ENCODE peak calls at places on chromosome 10, in ten cellular contexts. B is HuH-7; D is neural crest cell; F is NCI-H1694 treated with DMSO at 0.1 percent for 48 hours; K is Jurkat, Clone E6-1; V is amygdala; Q is ELR; I is DMS153; R is stimulated activated CD8-positive, alpha-beta memory T cell treated with anti-CD3 and anti-CD28 coated beads, Interleukin-15, amount 100 ng/mL, for 24 hours; A is NCI-H748 treated with DMSO at 0.1 percent for 48 hours. Z is an unnamed sample.

GRCh38 chr10:86400705-86401587 is 34.4 kb upstream of the GRID1 start:
- DNase-seq in Q (peak), A (no peak), F (no peak), K (no peak), V (peak), B (peak), D (peak), R (peak), I (no peak), Z (peak)

GRCh38 chr10:74585231-74586087 is 240.9 kb upstream of the KAT6B start:
- DNase-seq in Q (no peak), I (peak), K (peak), B (no peak), A (peak), V (no peak), R (no peak), D (no peak), F (peak), Z (peak)

GRCh38 chr10:4370376-4370775 is 455.6 kb upstream of the AKR1E2 start:
- DNase-seq in A (no peak), D (no peak), R (no peak), K (no peak), F (no peak), Q (no peak), V (no peak), B (no peak), I (no peak), Z (no peak)

GRCh38 chr10:122649903-122650302 is 49.7 kb downstream of the C10orf120 start:
- DNase-seq in V (no peak), A (no peak), F (no peak), D (no peak), Q (no peak), R (no peak), K (no peak), B (no peak), I (no peak), Z (no peak)

GRCh38 chr10:100562806-100563293 is 27.1 kb downstream of the HIF1AN start:
- DNase-seq in R (no peak), A (no peak), K (peak), I (no peak), B (peak), V (peak), D (peak), F (peak), Q (peak), Z (peak)

GRCh38 chr10:130040817-130041330 is 69.8 kb downstream of the C10orf143 start:
- DNase-seq in D (no peak), V (no peak), A (no peak), B (no peak), R (no peak), K (no peak), F (no peak), I (no peak), Q (no peak), Z (no peak)

GRCh38 chr10:77405771-77406241 is 231.8 kb downstream of the KCNMA1 start:
- DNase-seq in D (peak), F (peak), I (peak), B (no peak), Q (peak), K (no peak), R (no peak), V (no peak), A (peak), Z (peak)

GRCh38 chr10:6746782-6747181 is 166.7 kb upstream of the PRKCQ start:
- DNase-seq in A (no peak), I (no peak), V (no peak), Q (peak), B (no peak), R (no peak), D (no peak), F (no peak), K (no peak), Z (no peak)

GRCh38 chr10:59622320-59622901 is 87.2 kb downstream of the SLC16A9 start:
- DNase-seq in B (peak), D (peak), I (no peak), Q (peak), R (no peak), F (peak), V (no peak), K (peak), A (peak), Z (peak)

GRCh38 chr10:31124852-31125251 is 93.2 kb upstream of the ZNF438 start:
- DNase-seq in I (no peak), A (no peak), R (no peak), V (no peak), Q (no peak), K (no peak), D (no peak), F (no peak), B (no peak), Z (no peak)

GRCh38 chr10:6056411-6057135 is 5.6 kb downstream of the IL2RA start:
- DNase-seq in F (no peak), A (no peak), R (no peak), V (no peak), K (no peak), D (no peak), I (no peak), Q (no peak), B (no peak), Z (no peak)

GRCh38 chr10:588246-589165 is 101.0 kb downstream of the DIP2C start:
- DNase-seq in I (no peak), A (no peak), D (no peak), F (no peak), V (no peak), R (no peak), Q (peak), B (no peak), K (no peak), Z (no peak)

GRCh38 chr10:122248356-122249302 is 22.5 kb upstream of the BTBD16 start:
- DNase-seq in F (no peak), Q (no peak), K (no peak), I (no peak), R (no peak), A (no peak), B (no peak), D (no peak), V (no peak), Z (no peak)

GRCh38 chr10:28120043-28120749 is 121.3 kb upstream of the ODAD2 start:
- DNase-seq in R (no peak), A (no peak), F (no peak), D (no peak), Q (no peak), I (no peak), K (no peak), B (no peak), V (no peak), Z (no peak)

GRCh38 chr10:70145166-70145665 is 1.3 kb downstream of the TYSND1 start:
- DNase-seq in B (no peak), K (no peak), D (no peak), F (no peak), A (no peak), R (no peak), I (no peak), V (no peak), Q (peak), Z (peak)

Z was measured in small intestine.